ENCODE peak calls at places on chromosomes 13 and 19, in six cellular contexts. T is cardiac muscle cell; Q is effector memory CD4-positive, alpha-beta T cell; A is sciatic nerve; F is mucosa of descending colon; J is DMS153. I is an unnamed sample.

GRCh38 chr13:39656325-39656677 is 839 bp downstream of the COG6 start:
- DNase-seq in J (no peak), F (no peak), Q (no peak), A (no peak), T (peak), I (no peak)

GRCh38 chr13:101556676-101557121 is 104.2 kb downstream of the ITGBL1 start:
- DNase-seq in F (no peak), J (no peak), Q (no peak), T (no peak), A (no peak), I (no peak)

GRCh38 chr19:24003537-24003936 is 83.5 kb upstream of the ZNF254 start:
- DNase-seq in J (no peak), Q (no peak), A (no peak), T (no peak), F (no peak), I (no peak)

GRCh38 chr19:11338569-11339253 is 746 bp downstream of the RAB3D start:
- DNase-seq in J (no peak), Q (no peak), T (no peak), F (peak), A (no peak), I (no peak)

GRCh38 chr19:33736787-33737186 is 59.9 kb upstream of the KCTD15 start:
- DNase-seq in T (no peak), F (no peak), A (no peak), J (no peak), Q (no peak), I (no peak)

GRCh38 chr13:100520936-100521765 is 67.4 kb downstream of the GGACT start:
- DNase-seq in T (no peak), J (no peak), A (no peak), Q (no peak), F (no peak), I (no peak)

GRCh38 chr19:55694656-55695491 is 19.8 kb downstream of the EPN1 start:
- DNase-seq in J (no peak), Q (no peak), A (peak), F (no peak), T (no peak), I (no peak)

GRCh38 chr13:43611631-43612416 is 174.9 kb downstream of the ENOX1 start:
- DNase-seq in A (no peak), J (no peak), T (no peak), Q (no peak), F (no peak), I (no peak)

GRCh38 chr19:47323872-47324271 is 8.1 kb upstream of the C5AR2 start:
- DNase-seq in A (no peak), J (no peak), T (no peak), F (no peak), Q (no peak), I (no peak)

GRCh38 chr19:13297023-13297422 is 146.8 kb downstream of the IER2 start:
- DNase-seq in J (no peak), Q (no peak), A (no peak), T (no peak), F (no peak), I (no peak)

GRCh38 chr13:43546260-43546659 is 240.5 kb downstream of the ENOX1 start:
- DNase-seq in T (peak), J (no peak), Q (no peak), A (no peak), F (no peak), I (no peak)

GRCh38 chr19:3365447-3366103 is 808 bp upstream of the NFIC start:
- DNase-seq in A (peak), T (peak), Q (no peak), F (peak), J (no peak), I (no peak)

GRCh38 chr19:15195381-15195964 is 5.3 kb downstream of the NOTCH3 start:
- DNase-seq in Q (no peak), F (peak), T (peak), J (no peak), A (peak), I (no peak)

GRCh38 chr13:21435710-21436151 is 23.4 kb downstream of the ZDHHC20 start:
- DNase-seq in J (no peak), Q (peak), A (no peak), F (peak), T (peak), I (no peak)

GRCh38 chr19:6674868-6675305 is 4.9 kb upstream of the TNFSF14 start:
- DNase-seq in Q (peak), F (peak), A (peak), T (peak), J (no peak), I (peak)

GRCh38 chr13:103130681-103131210 is 64.5 kb upstream of the SLC10A2 start:
- DNase-seq in T (no peak), A (no peak), J (no peak), Q (no peak), F (no peak), I (no peak)

GRCh38 chr13:23322353-23323336 is 110.9 kb downstream of the SACS start:
- DNase-seq in A (no peak), T (no peak), Q (no peak), J (peak), F (no peak), I (no peak)

GRCh38 chr19:21584532-21584931 is 79.1 kb downstream of the ZNF429 start:
- DNase-seq in T (no peak), Q (no peak), F (no peak), A (no peak), J (no peak), I (no peak)

GRCh38 chr19:5074418-5074817 is 105.5 kb downstream of the KDM4B start:
- DNase-seq in T (no peak), F (no peak), A (no peak), Q (no peak), J (no peak), I (no peak)

GRCh38 chr13:30730526-30730925 is 4.8 kb upstream of the ALOX5AP start:
- DNase-seq in J (no peak), T (no peak), Q (no peak), F (no peak), A (no peak), I (no peak)

GRCh38 chr13:112588490-112589297 is 741 bp upstream of the TUBGCP3 start:
- DNase-seq in J (peak), F (no peak), T (no peak), A (no peak), Q (no peak), I (no peak)

I was measured in stimulated activated CD4-positive, alpha-beta T cell treated with anti-CD3 and anti-CD28 coated beads, TNF-alpha, amount 100 ng/mL, for 1 hour.